ENCODE peak calls at places on chromosomes 6 and 20, in seven cellular contexts. K is progenitor cell of endocrine pancreas; B is astrocyte of the hippocampus; G is amniotic stem cell; L is lower leg skin; C is CD4-positive, alpha-beta memory T cell; T is neural crest cell. O is an unnamed sample.
A peak's percentile ranks its signal among the peaks of the same experiment; 100 is the strongest.

GRCh38 chr20:48846516-48847492 is 19.0 kb upstream of the PREX1 start:
- DNase-seq in K (no peak), B (peak; percentile 41), G (no peak), L (no peak), C (no peak), T (peak; percentile 20), O (no peak)

GRCh38 chr6:146968041-146968760 is 236.0 kb upstream of the STXBP5 start:
- DNase-seq in K (no peak), B (peak; percentile 55), G (peak; percentile 60), L (no peak), C (no peak), T (no peak), O (peak; percentile 10)

GRCh38 chr6:110688661-110689268 is 126.5 kb downstream of the CDK19 start:
- DNase-seq in K (no peak), B (no peak), G (no peak), L (no peak), C (no peak), T (no peak), O (no peak)

GRCh38 chr6:127128066-127128465 is 9.6 kb downstream of the RSPO3 start:
- DNase-seq in K (no peak), B (no peak), G (no peak), L (no peak), C (no peak), T (no peak), O (no peak)

GRCh38 chr6:111486921-111487320 is 3.9 kb upstream of the REV3L start:
- DNase-seq in K (no peak), B (peak; percentile 69), G (no peak), L (no peak), C (peak; percentile 30), T (no peak), O (no peak)

GRCh38 chr6:3919130-3919628 is 70.0 kb downstream of the FAM50B start:
- DNase-seq in K (no peak), B (peak; percentile 37), G (peak; percentile 24), L (peak; percentile 89), C (no peak), T (no peak), O (no peak)

GRCh38 chr6:109295766-109296156 is 86.5 kb downstream of the CD164 start:
- DNase-seq in K (no peak), B (no peak), G (no peak), L (no peak), C (no peak), T (no peak), O (no peak)

GRCh38 chr6:107807186-107807585 is 16.9 kb downstream of the SCML4 start:
- DNase-seq in K (no peak), B (no peak), G (no peak), L (no peak), C (no peak), T (no peak), O (no peak)

GRCh38 chr20:63127700-63128364 is 88.1 kb downstream of the YTHDF1 start:
- DNase-seq in K (no peak), B (no peak), G (no peak), L (no peak), C (no peak), T (no peak), O (no peak)

GRCh38 chr20:50694379-50695143 is 3.2 kb upstream of the RIPOR3 start:
- DNase-seq in K (no peak), B (no peak), G (no peak), L (no peak), C (no peak), T (no peak), O (no peak)

GRCh38 chr20:10711903-10712373 is 38.1 kb upstream of the JAG1 start:
- DNase-seq in K (no peak), B (no peak), G (no peak), L (no peak), C (no peak), T (no peak), O (no peak)

GRCh38 chr20:53413188-53413631 is 180.4 kb downstream of the ZNF217 start:
- DNase-seq in K (peak; percentile 69), B (no peak), G (no peak), L (no peak), C (peak; percentile 38), T (no peak), O (peak; percentile 85)

O was measured in T47D.